ENCODE peak calls at places on chromosome 18, in five cellular contexts. T is GM12891, C is K562, D is GM12878, N is H1. Q is an unnamed sample.

GRCh38 chr18:40056085-40056484 is 1898.9 kb upstream of the PIK3C3 start:
- DNase-seq in T (no peak), C (no peak), N (no peak), D (no peak), Q (no peak)

GRCh38 chr18:70398076-70398475 is 109.2 kb downstream of the SOCS6 start:
- DNase-seq in C (no peak), T (no peak), D (no peak), N (no peak), Q (no peak)

GRCh38 chr18:51370996-51371395 is 173.5 kb upstream of the MEX3C start:
- DNase-seq in D (no peak), T (no peak), N (no peak), C (no peak), Q (no peak)

GRCh38 chr18:48827321-48828200 is 123.2 kb downstream of the SMAD7 start:
- DNase-seq in T (no peak), C (no peak), N (peak; percentile 62), D (no peak), Q (no peak)

GRCh38 chr18:50286391-50287027 is 983 bp downstream of the CXXC1 start:
- DNase-seq in N (peak; percentile 56), T (no peak), D (no peak), C (peak; percentile 52), Q (no peak)

GRCh38 chr18:22521026-22521707 is 103.5 kb upstream of the CTAGE1 start:
- DNase-seq in N (no peak), D (no peak), T (no peak), C (no peak), Q (no peak)

GRCh38 chr18:3440340-3440739 is 9.6 kb upstream of the TGIF1 start:
- DNase-seq in N (no peak), T (no peak), C (no peak), D (no peak), Q (no peak)

GRCh38 chr18:37321578-37322496 is 243.8 kb downstream of the CELF4 start:
- DNase-seq in T (no peak), C (no peak), D (no peak), N (peak; percentile 59), Q (no peak)

GRCh38 chr18:377088-377487 is 109.2 kb upstream of the THOC1 start:
- DNase-seq in D (no peak), N (peak; percentile 56), T (no peak), C (no peak), Q (no peak)

GRCh38 chr18:74774486-74774885 is 176.8 kb downstream of the ZNF407 start:
- DNase-seq in N (no peak), D (no peak), T (no peak), C (no peak), Q (no peak)

GRCh38 chr18:12742453-12742852 is 39.6 kb downstream of the PSMG2 start:
- DNase-seq in D (no peak), N (no peak), T (no peak), C (no peak), Q (no peak)

GRCh38 chr18:2967820-2968219 is 45.1 kb downstream of the LPIN2 start:
- DNase-seq in N (no peak), D (no peak), T (no peak), C (no peak), Q (no peak)

GRCh38 chr18:48409591-48410094 is 460 bp upstream of the ZBTB7C start:
- DNase-seq in T (no peak), N (peak; percentile 71), C (peak; percentile 36), D (no peak), Q (no peak)

GRCh38 chr18:66410692-66411091 is 193.2 kb downstream of the CDH19 start:
- DNase-seq in C (no peak), D (no peak), T (no peak), N (no peak), Q (no peak)

GRCh38 chr18:267380-267687 is 513 bp downstream of the THOC1 start:
- DNase-seq in T (no peak), D (no peak), C (no peak), N (no peak), Q (no peak)

GRCh38 chr18:26004827-26005226 is 85.6 kb downstream of the SS18 start:
- DNase-seq in D (no peak), N (no peak), C (no peak), T (no peak), Q (no peak)

GRCh38 chr18:49608366-49608747 is 46.5 kb downstream of the LIPG start:
- DNase-seq in T (no peak), C (no peak), D (no peak), N (no peak), Q (no peak)

GRCh38 chr18:57438669-57439616 is 3.8 kb downstream of the ONECUT2 start:
- DNase-seq in T (no peak), N (no peak), C (no peak), D (no peak), Q (no peak)

GRCh38 chr18:29925566-29925965 is 1117.0 kb downstream of the DSC3 start:
- DNase-seq in N (no peak), C (no peak), T (no peak), D (no peak), Q (no peak)

GRCh38 chr18:31533236-31533635 is 35.3 kb downstream of the DSG2 start:
- DNase-seq in T (no peak), N (no peak), D (no peak), C (no peak), Q (no peak)

GRCh38 chr18:53153281-53153680 is 813.3 kb downstream of the DCC start:
- DNase-seq in C (no peak), D (no peak), N (peak; percentile 62), T (no peak), Q (no peak)

GRCh38 chr18:331231-331771 is 63.5 kb upstream of the THOC1 start:
- DNase-seq in T (no peak), N (no peak), C (no peak), D (no peak), Q (no peak)

GRCh38 chr18:73848656-73849055 is 299.0 kb downstream of the FBXO15 start:
- DNase-seq in C (no peak), D (no peak), N (no peak), T (no peak), Q (no peak)

GRCh38 chr18:33720133-33720532 is 142.1 kb downstream of the ASXL3 start:
- DNase-seq in N (no peak), D (no peak), C (no peak), T (no peak), Q (no peak)

GRCh38 chr18:21803495-21803894 is 62.9 kb downstream of the MIB1 start:
- DNase-seq in D (no peak), N (no peak), T (no peak), C (no peak), Q (no peak)

GRCh38 chr18:61413388-61413787 is 80.2 kb downstream of the CDH20 start:
- DNase-seq in D (no peak), N (no peak), T (no peak), C (no peak), Q (no peak)

GRCh38 chr18:3508576-3509559 is 58.9 kb downstream of the TGIF1 start:
- DNase-seq in D (no peak), T (no peak), C (no peak), N (no peak), Q (no peak)

GRCh38 chr18:76524900-76525698 is 30.1 kb upstream of the ZNF516 start:
- DNase-seq in T (no peak), D (no peak), C (no peak), N (no peak), Q (no peak)

GRCh38 chr18:8966819-8967218 is 135.7 kb upstream of the NDUFV2 start:
- DNase-seq in T (no peak), N (no peak), C (no peak), D (no peak), Q (no peak)

GRCh38 chr18:48948112-48949050 is 2.4 kb downstream of the SMAD7 start:
- DNase-seq in D (no peak), T (no peak), C (peak; percentile 25), N (no peak), Q (no peak)

GRCh38 chr18:43501099-43501498 is 223.8 kb upstream of the SYT4 start:
- DNase-seq in T (no peak), D (no peak), N (no peak), C (no peak), Q (no peak)

GRCh38 chr18:48547456-48548403 is 8.9 kb downstream of the CTIF start:
- DNase-seq in N (no peak), T (no peak), D (no peak), C (peak; percentile 19), Q (no peak)

GRCh38 chr18:63472380-63472779 is 4.4 kb upstream of the SERPINB5 start:
- DNase-seq in T (no peak), D (no peak), N (no peak), C (no peak), Q (no peak)

GRCh38 chr18:34976899-34977786 is 64.1 kb upstream of the MAPRE2 start:
- DNase-seq in N (peak; percentile 89), T (peak; percentile 42), C (peak; percentile 42), D (no peak), Q (peak; percentile 34)
- TF ChIP-seq POLR2AphosphoS5 in N (no peak), T (no peak), C (no peak), D (no peak), Q (no peak)

DNA sequence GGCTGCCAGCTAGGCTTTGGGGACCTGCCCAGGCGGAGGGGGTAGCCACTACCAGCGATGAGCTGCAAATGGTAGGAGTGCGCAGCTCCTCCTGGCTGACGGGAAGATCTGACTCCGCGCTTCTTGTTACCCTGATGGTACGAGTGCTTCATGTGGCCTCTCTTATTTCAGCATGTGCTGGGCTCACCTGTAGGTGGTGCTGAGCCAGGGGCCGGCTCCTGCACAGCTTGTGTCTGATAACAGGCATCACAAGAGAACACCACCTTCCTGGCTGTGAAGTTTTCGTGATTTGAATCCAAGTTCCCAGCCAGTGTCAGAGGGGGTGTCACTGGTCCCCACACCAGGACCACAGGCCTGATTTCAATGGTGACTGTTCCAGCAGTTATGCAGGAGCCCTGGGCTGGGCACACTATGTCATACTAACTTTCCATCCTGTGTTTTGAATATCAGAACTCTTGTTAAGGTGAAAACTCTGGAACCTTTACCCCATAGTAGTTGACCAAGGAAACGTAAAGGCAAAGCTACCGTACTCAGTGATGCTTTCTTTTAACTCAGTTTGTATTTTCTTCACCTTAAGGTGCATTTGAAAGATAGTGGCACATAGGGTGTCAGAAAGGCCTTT is 28.0 kb downstream of the APCDD1 start:
- DNase-seq in T (no peak), C (no peak), N (no peak), D (no peak), Q (no peak)
- TF ChIP-seq POLR2A in T (no peak), C (no peak), N (no peak), D (no peak), Q (no peak)

GRCh38 chr18:41060967-41061366 is 894.1 kb upstream of the PIK3C3 start:
- DNase-seq in T (no peak), C (no peak), D (no peak), N (no peak), Q (no peak)
- TF ChIP-seq TAF1 in T (no peak), C (no peak), D (no peak), N (no peak), Q (no peak)

GRCh38 chr18:24397131-24397693 is 412 bp downstream of the OSBPL1A start:
- DNase-seq in T (no peak), N (no peak), C (peak; percentile 18), D (no peak), Q (no peak)
- TF ChIP-seq POLR2AphosphoS5 in T (no peak), N (peak; percentile 56), C (no peak), D (no peak), Q (no peak)